ENCODE peak calls at places on chromosomes 4 and X, in five cellular contexts. X, T, D, Z and M are unnamed samples.

GRCh38 chr4:163701915-163702314 is 207.4 kb downstream of the TMA16 start:
- DNase-seq in T (no peak), D (peak; percentile 20), X (no peak), Z (no peak), M (no peak)

GRCh38 chr4:38489924-38490639 is 173.9 kb upstream of the KLF3 start:
- DNase-seq in Z (no peak), T (no peak), X (no peak), D (no peak), M (peak; percentile 69)

GRCh38 chr4:139115226-139115625 is 61.8 kb downstream of the ELF2 start:
- DNase-seq in X (no peak), Z (no peak), T (no peak), D (no peak), M (no peak)

GRCh38 chr4:26217961-26218676 is 102.7 kb upstream of the RBPJ start:
- DNase-seq in D (no peak), T (no peak), Z (no peak), X (no peak), M (no peak)

GRCh38 chr4:122826596-122827257 is at the start of gene FGF2:
- DNase-seq in D (peak; percentile 58), X (no peak), T (peak; percentile 66), Z (peak; percentile 61), M (no peak)

GRCh38 chr4:15754323-15754722 is 23.8 kb upstream of the CD38 start:
- DNase-seq in X (no peak), D (no peak), T (no peak), Z (no peak), M (no peak)

GRCh38 chrX:41922125-41922521 is 1.2 kb downstream of the CASK start:
- DNase-seq in X (no peak), D (no peak), T (no peak), Z (peak; percentile 3), M (no peak)

GRCh38 chr4:10082047-10082446 is 34.6 kb downstream of the WDR1 start:
- DNase-seq in T (no peak), X (no peak), Z (no peak), D (no peak), M (no peak)

GRCh38 chrX:17453791-17454190 is 78.8 kb downstream of the NHS start:
- DNase-seq in Z (no peak), D (no peak), X (no peak), T (no peak), M (no peak)

GRCh38 chr4:139859876-139860275 is 194.3 kb downstream of the MGST2 start:
- DNase-seq in Z (no peak), T (no peak), D (no peak), X (no peak), M (no peak)

GRCh38 chr4:27000820-27001219 is 140.2 kb downstream of the STIM2 start:
- DNase-seq in Z (no peak), T (no peak), D (peak; percentile 14), X (no peak), M (no peak)

GRCh38 chrX:53031380-53031779 is 17.2 kb upstream of the GPR173 start:
- DNase-seq in D (no peak), Z (no peak), X (no peak), T (no peak), M (no peak)

GRCh38 chr4:112321768-112322684 is 24.9 kb downstream of the ALPK1 start:
- DNase-seq in T (peak; percentile 48), D (peak; percentile 56), X (peak; percentile 19), Z (peak; percentile 1), M (peak; percentile 72)

GRCh38 chr4:77240469-77241066 is 83.6 kb downstream of the CCNG2 start:
- DNase-seq in Z (peak; percentile 34), T (peak; percentile 48), X (peak; percentile 43), D (peak; percentile 86), M (peak; percentile 84)

GRCh38 chr4:15149234-15149841 is 147.1 kb downstream of the CPEB2 start:
- DNase-seq in D (no peak), X (no peak), Z (no peak), T (no peak), M (no peak)

GRCh38 chrX:54043696-54044125 is 562 bp downstream of the PHF8 start:
- DNase-seq in T (peak; percentile 4), Z (no peak), D (peak; percentile 13), X (no peak), M (no peak)